ENCODE peak calls at places on chromosomes 2 and 18, in five cellular contexts. Y is K562, R is H1, C is HepG2, K is IMR-90. B is an unnamed sample.

GRCh38 chr2:238336151-238336550 is 15.8 kb downstream of the TRAF3IP1 start:
- DNase-seq in Y (no peak), R (no peak), C (no peak), K (no peak), B (no peak)

GRCh38 chr2:81481242-81481993 is 1176.9 kb upstream of the LRRTM1 start:
- DNase-seq in R (no peak), K (no peak), C (no peak), Y (peak), B (no peak)

GRCh38 chr2:221087779-221088178 is 484.3 kb downstream of the EPHA4 start:
- DNase-seq in K (no peak), R (no peak), C (no peak), Y (no peak), B (no peak)

GRCh38 chr2:23464156-23464555 is 79.2 kb downstream of the KLHL29 start:
- DNase-seq in C (no peak), R (no peak), K (no peak), Y (no peak), B (no peak)

GRCh38 chr2:240840435-240841060 is 20.5 kb upstream of the KIF1A start:
- DNase-seq in C (peak), K (peak), R (peak), Y (peak), B (peak)

GRCh38 chr2:118089015-118089800 is 937 bp downstream of the INSIG2 start:
- DNase-seq in R (no peak), Y (peak), K (peak), C (peak), B (peak)

GRCh38 chr2:104863585-104864279 is 9.8 kb downstream of the POU3F3 start:
- DNase-seq in K (no peak), R (peak), C (no peak), Y (no peak), B (no peak)

GRCh38 chr2:157442636-157443035 is 1.3 kb downstream of the CYTIP start:
- DNase-seq in R (no peak), K (no peak), C (no peak), Y (no peak), B (no peak)

GRCh38 chr2:179818546-179818945 is 42.9 kb downstream of the ZNF385B start:
- DNase-seq in C (no peak), R (no peak), Y (no peak), K (no peak), B (peak)

GRCh38 chr18:61285777-61286176 is 47.5 kb upstream of the CDH20 start:
- DNase-seq in K (no peak), C (no peak), Y (no peak), R (no peak), B (no peak)

GRCh38 chr2:199680482-199680881 is 170.5 kb downstream of the FTCDNL1 start:
- DNase-seq in Y (no peak), C (no peak), K (no peak), R (no peak), B (no peak)

GRCh38 chr2:103166406-103167324 is 404.8 kb downstream of the TMEM182 start:
- DNase-seq in C (peak), Y (no peak), R (no peak), K (no peak), B (no peak)

GRCh38 chr2:129661942-129662341 is 317.5 kb upstream of the RAB6C start:
- DNase-seq in R (no peak), Y (no peak), C (no peak), K (no peak), B (no peak)

GRCh38 chr2:36362291-36362690 is 6.7 kb downstream of the CRIM1 start:
- DNase-seq in K (peak), Y (no peak), C (no peak), R (no peak), B (no peak)

GRCh38 chr2:231494669-231495068 is 30.4 kb upstream of the NCL start:
- DNase-seq in R (no peak), C (no peak), Y (no peak), K (no peak), B (no peak)

GRCh38 chr18:79368681-79369080 is 27.0 kb upstream of the NFATC1 start:
- DNase-seq in K (no peak), Y (no peak), C (no peak), R (no peak), B (no peak)

GRCh38 chr2:40975175-40975574 is 523.3 kb upstream of the SLC8A1 start:
- DNase-seq in Y (no peak), R (no peak), K (no peak), C (no peak), B (no peak)

GRCh38 chr2:106232633-106233032 is 38.5 kb upstream of the UXS1 start:
- DNase-seq in Y (no peak), K (no peak), R (no peak), C (no peak), B (no peak)

GRCh38 chr2:218291934-218292699 is at the start of gene TMBIM1:
- DNase-seq in R (peak), K (peak), C (peak), Y (peak), B (peak)
- TF ChIP-seq MAFK in R (no peak), K (no peak), C (no peak), Y (no peak), B (no peak)

DNA sequence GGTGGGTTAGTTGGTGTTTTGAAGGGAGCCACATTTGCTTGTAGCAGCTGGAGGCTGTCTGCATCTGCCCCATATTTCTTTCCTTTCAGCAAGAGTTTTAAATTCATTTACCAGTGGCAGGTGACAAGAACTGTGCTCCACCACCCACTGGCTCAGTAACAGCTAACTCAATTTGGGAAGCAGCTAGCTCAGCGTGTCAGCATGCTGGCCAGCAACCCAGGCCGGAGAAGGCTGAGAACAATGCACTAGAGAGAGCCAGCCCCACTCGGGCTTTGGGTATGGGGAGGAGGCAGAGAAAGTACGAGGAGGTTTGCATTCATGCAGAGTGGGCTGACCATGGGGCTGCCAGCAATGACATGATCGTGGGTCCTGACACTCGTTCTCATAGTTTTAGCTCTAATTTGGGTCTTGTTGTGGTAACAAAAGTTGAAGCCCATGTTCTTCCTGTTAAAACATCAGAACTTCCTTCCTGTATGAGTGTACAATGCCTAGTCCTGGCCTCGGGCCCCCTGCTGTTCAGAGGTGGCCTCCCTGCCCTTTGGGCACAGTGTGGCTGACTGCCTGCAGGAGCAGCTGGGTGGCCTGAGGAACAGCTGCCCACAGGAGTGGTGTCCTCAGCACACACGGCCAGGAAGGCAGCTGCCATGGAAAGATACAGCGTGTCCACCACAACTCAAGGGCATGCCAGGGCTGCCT is 23.0 kb downstream of the CDC42EP3 start:
- DNase-seq in C (no peak), Y (no peak), R (no peak), K (no peak), B (no peak)
- TF ChIP-seq CTCF in C (peak), Y (no peak), R (no peak), K (no peak), B (no peak)

DNA sequence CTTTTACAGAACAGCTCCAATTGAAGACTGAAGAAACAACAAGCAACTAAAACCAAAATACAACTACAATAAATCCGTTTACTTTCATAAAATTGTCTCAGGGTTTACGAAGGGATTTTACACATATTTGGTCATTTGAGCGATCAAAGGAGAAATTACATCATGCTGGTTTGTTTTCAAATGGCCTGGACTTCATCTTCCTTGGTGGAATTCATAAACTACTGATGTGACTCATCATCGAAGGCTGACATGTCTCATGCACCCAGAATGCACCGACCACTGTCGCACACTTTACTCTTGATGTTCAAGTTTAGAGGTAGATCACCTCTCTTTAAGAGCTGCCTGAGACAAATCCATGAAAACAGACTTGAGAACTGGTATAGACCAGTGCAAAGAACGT is 25.6 kb upstream of the PMAIP1 start:
- DNase-seq in K (peak), Y (peak), R (no peak), C (peak), B (peak)
- TF ChIP-seq RAD21 in K (no peak), Y (no peak), R (no peak), C (no peak), B (no peak)

GRCh38 chr18:27014841-27015240 is 149.3 kb upstream of the AQP4 start:
- DNase-seq in K (no peak), C (peak), Y (no peak), R (no peak), B (no peak)

DNA sequence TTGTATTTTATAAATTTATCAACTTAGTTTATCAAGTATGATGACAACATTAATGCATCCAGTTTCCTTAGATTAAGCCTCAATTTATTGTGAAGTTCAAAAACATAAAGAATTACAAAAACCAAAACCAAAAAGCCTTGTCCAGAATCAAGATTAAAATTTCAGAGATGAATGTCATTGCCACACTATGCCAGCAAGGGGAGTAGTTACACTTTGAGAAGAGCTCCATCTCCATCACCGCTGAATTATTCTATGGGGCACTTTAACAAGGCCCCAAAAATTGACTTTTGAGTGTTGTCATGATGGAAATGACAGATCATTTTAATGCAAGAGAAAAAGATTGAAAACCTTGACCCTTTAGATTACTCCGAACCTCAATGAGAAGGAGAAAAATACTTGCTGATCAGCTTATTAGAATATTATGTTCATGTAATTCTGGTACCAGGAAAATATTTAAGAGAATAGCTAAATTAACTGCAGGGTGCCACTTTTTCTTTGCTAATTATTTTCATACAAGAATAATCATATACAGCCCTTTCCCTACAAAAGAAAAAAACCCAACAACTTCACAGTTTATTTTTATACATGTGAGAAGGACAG is 152.5 kb upstream of the AQP4 start:
- DNase-seq in C (peak), Y (peak), K (no peak), R (no peak), B (peak)
- TF ChIP-seq MAFK in C (no peak), Y (no peak), K (no peak), R (no peak), B (no peak)

GRCh38 chr2:46489430-46489829 is 10.1 kb downstream of the TMEM247 start:
- DNase-seq in C (no peak), R (no peak), K (no peak), Y (no peak), B (no peak)

GRCh38 chr2:46492301-46492700 is 12.9 kb downstream of the TMEM247 start:
- DNase-seq in K (no peak), C (no peak), Y (no peak), R (peak), B (no peak)

GRCh38 chr2:46488389-46488788 is 9.0 kb downstream of the TMEM247 start:
- DNase-seq in Y (no peak), C (no peak), R (no peak), K (no peak), B (no peak)

GRCh38 chr2:46493241-46493970 is 14.0 kb downstream of the TMEM247 start:
- DNase-seq in K (peak), Y (no peak), C (no peak), R (no peak), B (peak)

DNA sequence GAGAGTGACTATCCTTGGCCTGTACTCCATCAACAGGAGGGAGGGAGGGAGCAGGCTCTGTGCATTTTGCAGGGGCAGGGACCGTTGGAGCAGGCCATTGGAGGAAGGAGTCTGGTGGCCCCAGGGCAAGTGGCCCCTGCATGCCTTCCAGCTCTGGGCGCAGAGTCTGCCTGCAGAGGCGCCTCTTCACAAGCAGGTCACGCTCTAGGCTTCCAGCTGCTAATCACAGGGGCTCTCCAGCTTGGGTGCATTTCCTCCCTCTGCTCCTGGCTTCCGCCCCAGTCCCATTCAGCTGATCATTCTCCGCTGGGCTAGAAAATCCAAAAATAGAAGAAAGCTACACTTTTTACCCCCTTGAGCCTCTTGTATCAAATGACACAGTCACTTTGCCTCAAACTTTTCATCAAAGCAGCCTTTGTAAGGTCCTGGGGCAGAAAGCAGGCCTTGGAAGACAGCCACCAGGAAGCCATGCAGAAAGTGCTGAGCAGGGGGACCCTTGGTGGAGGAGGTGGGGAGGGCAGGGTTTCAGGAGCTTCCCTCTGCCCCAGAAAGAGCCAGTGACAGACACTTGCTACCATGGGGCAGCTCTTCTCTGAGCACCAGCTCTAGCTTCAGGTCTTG is 11.3 kb downstream of the TMEM247 start:
- DNase-seq in K (peak), C (no peak), Y (no peak), R (peak), B (no peak)
- TF ChIP-seq CTCF in K (no peak), C (peak), Y (peak), R (no peak), B (no peak)

DNA sequence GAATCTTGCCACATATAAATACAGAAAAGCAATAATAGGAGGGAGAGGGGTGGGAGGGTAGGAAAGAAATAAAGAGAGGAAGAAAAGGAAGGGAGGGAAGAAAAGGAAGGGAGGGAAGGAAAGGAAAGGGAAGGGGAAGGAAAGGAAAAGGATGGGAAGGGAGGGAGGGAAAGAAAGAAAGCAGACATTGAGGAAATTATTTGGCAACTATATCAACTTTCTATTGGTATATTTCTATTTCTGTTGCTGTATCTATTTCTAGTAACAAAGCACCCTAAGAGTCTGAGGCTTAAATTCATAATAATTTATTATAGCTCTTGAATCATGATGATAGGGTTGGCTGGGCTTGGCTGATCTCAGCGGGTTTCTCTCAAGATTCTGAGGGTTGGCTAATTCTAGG is 648.0 kb downstream of the CCDC85A start:
- DNase-seq in R (no peak), K (no peak), Y (no peak), C (no peak), B (no peak)
- TF ChIP-seq RAD21 in R (no peak), K (no peak), Y (no peak), C (no peak), B (no peak)